ENCODE peak calls at places on chromosomes 12 and 14, in four cellular contexts. Q is heart right ventricle, U is brain microvascular endothelial cell, I is AG04450. J is an unnamed sample.
A peak's percentile ranks its signal among the peaks of the same experiment; 100 is the strongest.

GRCh38 chr12:19288603-19289244 is 150.6 kb upstream of the AEBP2 start:
- DNase-seq in I (no peak), U (no peak), Q (no peak), J (no peak)

GRCh38 chr12:7122876-7123769 is 5.6 kb downstream of the RBP5 start:
- DNase-seq in Q (peak; percentile 62), I (no peak), U (no peak), J (no peak)

GRCh38 chr12:91335724-91336123 is 153.1 kb upstream of the DCN start:
- DNase-seq in Q (no peak), I (no peak), U (no peak), J (no peak)

GRCh38 chr12:127292736-127293135 is 974.2 kb upstream of the TMEM132C start:
- DNase-seq in U (no peak), Q (no peak), I (no peak), J (no peak)

GRCh38 chr14:61526405-61527312 is 168.7 kb upstream of the HIF1A start:
- DNase-seq in U (no peak), Q (peak; percentile 54), I (no peak), J (no peak)

GRCh38 chr12:92927436-92928116 is 1.5 kb downstream of the EEA1 start:
- DNase-seq in I (no peak), U (peak; percentile 60), Q (no peak), J (no peak)

GRCh38 chr14:78498062-78498595 is 328.0 kb downstream of the NRXN3 start:
- DNase-seq in Q (no peak), I (no peak), U (no peak), J (no peak)

GRCh38 chr12:9661720-9662119 is 7.8 kb upstream of the CLEC2D start:
- DNase-seq in Q (no peak), I (no peak), U (no peak), J (no peak)

GRCh38 chr12:50258167-50258551 is 25.2 kb downstream of the LIMA1 start:
- DNase-seq in I (no peak), U (no peak), Q (peak; percentile 25), J (no peak)

GRCh38 chr12:88952543-88952942 is 372.3 kb upstream of the KITLG start:
- DNase-seq in U (peak; percentile 84), Q (no peak), I (no peak), J (no peak)

GRCh38 chr14:20706657-20707355 is 18.2 kb downstream of the ANG start:
- DNase-seq in U (no peak), I (no peak), Q (no peak), J (no peak)

GRCh38 chr12:25986169-25986568 is 27.7 kb downstream of the RASSF8 start:
- DNase-seq in U (no peak), Q (no peak), I (no peak), J (no peak)

GRCh38 chr14:76776306-76777251 is 15.3 kb downstream of the VASH1 start:
- DNase-seq in Q (no peak), U (no peak), I (no peak), J (peak; percentile 42)

GRCh38 chr14:54568821-54569591 is 2.1 kb downstream of the SAMD4A start:
- DNase-seq in Q (no peak), I (no peak), U (peak; percentile 25), J (no peak)

GRCh38 chr12:114407566-114408411 is 1.8 kb upstream of the TBX5 start:
- DNase-seq in Q (no peak), I (no peak), U (no peak), J (no peak)

GRCh38 chr12:27820564-27820963 is 40.5 kb upstream of the MANSC4 start:
- DNase-seq in Q (no peak), U (no peak), I (no peak), J (no peak)

GRCh38 chr12:118220697-118221096 is 84.8 kb downstream of the PEBP1 start:
- DNase-seq in I (peak; percentile 3), Q (no peak), U (no peak), J (no peak)
- H3K27ac ChIP-seq in I (no peak overlapping the region), Q (no peak overlapping the region), U (no peak overlapping the region), J (no peak overlapping the region)

GRCh38 chr12:1931642-1932041 is 13.2 kb upstream of the CACNA2D4 start:
- DNase-seq in I (no peak), Q (no peak), U (no peak), J (no peak)
- TF ChIP-seq CTCF in I (no peak), Q (no peak), U (no peak), J (no peak)

DNA sequence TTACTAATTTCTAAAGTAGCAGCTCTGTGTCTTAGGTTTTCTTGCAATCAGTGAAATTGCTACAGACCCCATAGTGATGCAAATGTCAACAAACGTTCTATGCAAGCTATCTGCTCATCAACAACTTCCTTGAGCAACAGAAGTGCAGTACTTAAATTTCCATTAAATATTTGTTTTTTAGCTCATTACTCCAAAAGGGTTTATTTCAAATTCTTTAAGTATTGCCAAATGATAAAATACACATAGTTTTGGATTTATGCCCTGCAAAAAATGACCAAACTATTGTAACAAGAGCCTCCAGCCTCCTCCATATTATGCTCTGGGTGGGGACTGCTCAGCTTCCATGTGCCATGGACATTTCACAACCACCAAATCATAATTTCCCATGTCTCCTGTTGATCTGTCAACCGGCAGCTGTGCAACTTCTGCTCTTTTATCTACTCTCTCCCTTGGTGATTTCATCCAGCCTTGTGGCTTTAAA is 4.4 kb downstream of the BDKRB1 start:
- DNase-seq in I (no peak), Q (no peak), U (no peak), J (no peak)
- H3K4me3 ChIP-seq in I (peak overlapping the region; percentile 26), Q (no peak overlapping the region), U (no peak overlapping the region), J (no peak overlapping the region)

DNA sequence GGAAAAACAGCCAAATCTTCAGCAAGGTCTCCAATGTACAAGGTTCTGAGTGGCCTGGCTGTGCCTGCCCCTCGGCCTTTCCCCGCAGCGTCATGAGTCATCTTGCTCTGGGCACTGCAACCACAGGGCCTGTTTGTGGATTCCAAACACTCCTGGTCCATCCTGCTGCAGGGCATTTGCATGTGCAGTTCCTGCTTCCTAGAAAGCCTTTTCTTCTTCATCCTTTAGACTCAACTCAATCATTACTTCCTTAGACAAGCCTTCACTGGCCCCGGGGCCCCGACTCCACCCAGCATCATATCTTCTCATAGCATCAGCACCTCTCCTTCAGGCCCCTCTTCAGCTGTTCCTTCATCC is 101.8 kb upstream of the EGLN3 start:
- DNase-seq in Q (no peak), I (no peak), U (peak; percentile 27), J (no peak)
- H3K27ac ChIP-seq in Q (peak overlapping the region; percentile 65), I (no peak overlapping the region), U (no peak overlapping the region), J (no peak overlapping the region)